ENCODE peak calls at places on chromosomes 2 and 18, in six cellular contexts. Y is activated CD4-positive, alpha-beta T cell treated with anti-CD3 and anti-CD28 coated beads for 24 hours; M is left kidney; B is globus pallidus; C is activated T-helper 1 cell treated with anti-CD3 and anti-CD28 coated beads, Interleukin-2, amount 50 U/mL, for 16 hours; S is iris pigment epithelial cell. I is an unnamed sample.
A peak's percentile ranks its signal among the peaks of the same experiment; 100 is the strongest.

GRCh38 chr2:182666674-182667320 is 49.3 kb upstream of the DNAJC10 start:
- DNase-seq in Y (no peak), M (no peak), B (no peak), S (peak; percentile 42), C (no peak), I (no peak)

GRCh38 chr2:25201265-25201664 is 32.9 kb upstream of the POMC start:
- DNase-seq in C (no peak), Y (no peak), B (no peak), S (no peak), M (peak; percentile 53), I (no peak)

GRCh38 chr18:79552696-79553095 is 126.9 kb upstream of the CTDP1 start:
- DNase-seq in Y (no peak), S (no peak), B (no peak), M (no peak), C (no peak), I (no peak)

GRCh38 chr2:68135448-68136320 is 22.0 kb upstream of the PNO1 start:
- DNase-seq in Y (no peak), B (no peak), S (no peak), C (no peak), M (no peak), I (no peak)

GRCh38 chr2:126857502-126857901 is 41.2 kb upstream of the TEX51 start:
- DNase-seq in B (no peak), C (no peak), Y (no peak), M (no peak), S (no peak), I (no peak)

GRCh38 chr2:109437325-109438090 is 176.3 kb downstream of the SEPTIN10 start:
- DNase-seq in M (peak; percentile 63), Y (no peak), B (no peak), C (no peak), S (no peak), I (no peak)

GRCh38 chr2:237361194-237361986 is 52.6 kb downstream of the COL6A3 start:
- DNase-seq in B (no peak), Y (no peak), C (no peak), S (peak; percentile 14), M (no peak), I (no peak)

GRCh38 chr18:58269931-58270330 is 225.9 kb downstream of the NEDD4L start:
- DNase-seq in S (no peak), C (no peak), B (no peak), Y (no peak), M (peak; percentile 35), I (no peak)

GRCh38 chr2:217966399-217967068 is 36.3 kb downstream of the TNS1 start:
- DNase-seq in C (no peak), Y (no peak), M (no peak), B (no peak), S (peak; percentile 83), I (no peak)

GRCh38 chr2:55093381-55093780 is 43.1 kb upstream of the RTN4 start:
- DNase-seq in B (no peak), S (peak; percentile 93), Y (no peak), C (no peak), M (no peak), I (no peak)

I was measured in cortex of kidney.